ENCODE peak calls at places on chromosomes 2 and 18, in eight cellular contexts. One of them, this sample, is unnamed.

GRCh38 chr2:41711736-41712135 is 336.1 kb upstream of the PKDCC start:
- DNase-seq in endothelial cell of umbilical vein: no peak
- DNase-seq in GM12865: no peak
- DNase-seq in cardiac muscle cell: no peak
- DNase-seq in AG09309: no peak
- DNase-seq in astrocyte of the spinal cord: no peak
- DNase-seq in neural progenitor cell: no peak
- DNase-seq in psoas muscle: no peak
- DNase-seq in this sample: no peak

GRCh38 chr2:113760400-113760799 is 4.0 kb upstream of the SLC35F5 start:
- DNase-seq in endothelial cell of umbilical vein: peak
- DNase-seq in GM12865: no peak
- DNase-seq in cardiac muscle cell: peak
- DNase-seq in AG09309: no peak
- DNase-seq in astrocyte of the spinal cord: peak
- DNase-seq in neural progenitor cell: no peak
- DNase-seq in psoas muscle: no peak
- DNase-seq in this sample: no peak

GRCh38 chr2:10036095-10036879 is 7.1 kb upstream of the KLF11 start:
- DNase-seq in endothelial cell of umbilical vein: peak
- DNase-seq in GM12865: peak
- DNase-seq in cardiac muscle cell: peak
- DNase-seq in AG09309: peak
- DNase-seq in astrocyte of the spinal cord: peak
- DNase-seq in neural progenitor cell: peak
- DNase-seq in psoas muscle: peak
- DNase-seq in this sample: no peak

GRCh38 chr2:8685697-8686358 is 4.0 kb downstream of the ID2 start:
- DNase-seq in endothelial cell of umbilical vein: peak
- DNase-seq in GM12865: peak
- DNase-seq in cardiac muscle cell: peak
- DNase-seq in AG09309: no peak
- DNase-seq in astrocyte of the spinal cord: peak
- DNase-seq in neural progenitor cell: peak
- DNase-seq in psoas muscle: peak
- DNase-seq in this sample: peak

GRCh38 chr18:45108754-45109153 is 428.1 kb downstream of the SETBP1 start:
- DNase-seq in endothelial cell of umbilical vein: no peak
- DNase-seq in GM12865: no peak
- DNase-seq in cardiac muscle cell: no peak
- DNase-seq in AG09309: no peak
- DNase-seq in astrocyte of the spinal cord: no peak
- DNase-seq in neural progenitor cell: no peak
- DNase-seq in psoas muscle: no peak
- DNase-seq in this sample: no peak

GRCh38 chr2:234763051-234763909 is 188.5 kb upstream of the SH3BP4 start:
- DNase-seq in endothelial cell of umbilical vein: no peak
- DNase-seq in GM12865: no peak
- DNase-seq in cardiac muscle cell: peak
- DNase-seq in AG09309: peak
- DNase-seq in astrocyte of the spinal cord: peak
- DNase-seq in neural progenitor cell: no peak
- DNase-seq in psoas muscle: no peak
- DNase-seq in this sample: no peak

GRCh38 chr2:119724656-119725485 is 34.9 kb upstream of the PTPN4 start:
- DNase-seq in endothelial cell of umbilical vein: no peak
- DNase-seq in GM12865: no peak
- DNase-seq in cardiac muscle cell: no peak
- DNase-seq in AG09309: no peak
- DNase-seq in astrocyte of the spinal cord: no peak
- DNase-seq in neural progenitor cell: no peak
- DNase-seq in psoas muscle: no peak
- DNase-seq in this sample: no peak

GRCh38 chr2:70367722-70368323 is 66.0 kb upstream of the FAM136A start:
- DNase-seq in endothelial cell of umbilical vein: no peak
- DNase-seq in GM12865: no peak
- DNase-seq in cardiac muscle cell: peak
- DNase-seq in AG09309: no peak
- DNase-seq in astrocyte of the spinal cord: peak
- DNase-seq in neural progenitor cell: peak
- DNase-seq in psoas muscle: no peak
- DNase-seq in this sample: no peak

GRCh38 chr2:190786404-190787166 is 94.0 kb upstream of the GLS start:
- DNase-seq in endothelial cell of umbilical vein: no peak
- DNase-seq in GM12865: no peak
- DNase-seq in cardiac muscle cell: no peak
- DNase-seq in AG09309: no peak
- DNase-seq in astrocyte of the spinal cord: no peak
- DNase-seq in neural progenitor cell: no peak
- DNase-seq in psoas muscle: no peak
- DNase-seq in this sample: no peak

GRCh38 chr2:135183822-135184221 is 131.7 kb downstream of the RAB3GAP1 start:
- DNase-seq in endothelial cell of umbilical vein: no peak
- DNase-seq in GM12865: no peak
- DNase-seq in cardiac muscle cell: no peak
- DNase-seq in AG09309: no peak
- DNase-seq in astrocyte of the spinal cord: no peak
- DNase-seq in neural progenitor cell: no peak
- DNase-seq in psoas muscle: no peak
- DNase-seq in this sample: no peak

GRCh38 chr2:146806295-146807005 is 1038.4 kb upstream of the ACVR2A start:
- DNase-seq in endothelial cell of umbilical vein: no peak
- DNase-seq in GM12865: no peak
- DNase-seq in cardiac muscle cell: peak
- DNase-seq in AG09309: no peak
- DNase-seq in astrocyte of the spinal cord: peak
- DNase-seq in neural progenitor cell: no peak
- DNase-seq in psoas muscle: no peak
- DNase-seq in this sample: no peak

GRCh38 chr2:119544075-119545031 is at the start of gene CFAP221:
- DNase-seq in endothelial cell of umbilical vein: peak
- DNase-seq in GM12865: peak
- DNase-seq in cardiac muscle cell: peak
- DNase-seq in AG09309: no peak
- DNase-seq in astrocyte of the spinal cord: peak
- DNase-seq in neural progenitor cell: peak
- DNase-seq in psoas muscle: peak
- DNase-seq in this sample: peak

GRCh38 chr18:657998-658946 is 819 bp downstream of the TYMS start:
- DNase-seq in endothelial cell of umbilical vein: peak
- DNase-seq in GM12865: peak
- DNase-seq in cardiac muscle cell: peak
- DNase-seq in AG09309: peak
- DNase-seq in astrocyte of the spinal cord: peak
- DNase-seq in neural progenitor cell: peak
- DNase-seq in psoas muscle: peak
- DNase-seq in this sample: peak

GRCh38 chr18:11987527-11987926 is 6.2 kb downstream of the IMPA2 start:
- DNase-seq in endothelial cell of umbilical vein: no peak
- DNase-seq in GM12865: no peak
- DNase-seq in cardiac muscle cell: peak
- DNase-seq in AG09309: no peak
- DNase-seq in astrocyte of the spinal cord: no peak
- DNase-seq in neural progenitor cell: no peak
- DNase-seq in psoas muscle: no peak
- DNase-seq in this sample: no peak

GRCh38 chr2:237507478-237507877 is 20.4 kb downstream of the MLPH start:
- DNase-seq in endothelial cell of umbilical vein: no peak
- DNase-seq in GM12865: no peak
- DNase-seq in cardiac muscle cell: no peak
- DNase-seq in AG09309: no peak
- DNase-seq in astrocyte of the spinal cord: peak
- DNase-seq in neural progenitor cell: no peak
- DNase-seq in psoas muscle: no peak
- DNase-seq in this sample: no peak

GRCh38 chr2:158495175-158495574 is 38.4 kb downstream of the PKP4 start:
- DNase-seq in endothelial cell of umbilical vein: no peak
- DNase-seq in GM12865: no peak
- DNase-seq in cardiac muscle cell: peak
- DNase-seq in AG09309: peak
- DNase-seq in astrocyte of the spinal cord: peak
- DNase-seq in neural progenitor cell: no peak
- DNase-seq in psoas muscle: no peak
- DNase-seq in this sample: no peak

GRCh38 chr2:207110730-207111129 is 55.0 kb downstream of the KLF7 start:
- DNase-seq in endothelial cell of umbilical vein: no peak
- DNase-seq in GM12865: no peak
- DNase-seq in cardiac muscle cell: no peak
- DNase-seq in AG09309: no peak
- DNase-seq in astrocyte of the spinal cord: no peak
- DNase-seq in neural progenitor cell: no peak
- DNase-seq in psoas muscle: no peak
- DNase-seq in this sample: no peak

GRCh38 chr2:80303825-80304521 is 579 bp downstream of the LRRTM1 start:
- DNase-seq in endothelial cell of umbilical vein: no peak
- DNase-seq in GM12865: no peak
- DNase-seq in cardiac muscle cell: no peak
- DNase-seq in AG09309: no peak
- DNase-seq in astrocyte of the spinal cord: peak
- DNase-seq in neural progenitor cell: peak
- DNase-seq in psoas muscle: no peak
- DNase-seq in this sample: peak

GRCh38 chr2:202121532-202122166 is 48.6 kb downstream of the KIAA2012 start:
- DNase-seq in endothelial cell of umbilical vein: no peak
- DNase-seq in GM12865: no peak
- DNase-seq in cardiac muscle cell: no peak
- DNase-seq in AG09309: no peak
- DNase-seq in astrocyte of the spinal cord: no peak
- DNase-seq in neural progenitor cell: no peak
- DNase-seq in psoas muscle: no peak
- DNase-seq in this sample: no peak

GRCh38 chr2:28824207-28824606 is 13.6 kb downstream of the SPDYA start:
- DNase-seq in endothelial cell of umbilical vein: no peak
- DNase-seq in GM12865: no peak
- DNase-seq in cardiac muscle cell: no peak
- DNase-seq in AG09309: no peak
- DNase-seq in astrocyte of the spinal cord: no peak
- DNase-seq in neural progenitor cell: no peak
- DNase-seq in psoas muscle: no peak
- DNase-seq in this sample: no peak

GRCh38 chr2:28821295-28821958 is 10.8 kb downstream of the SPDYA start:
- DNase-seq in endothelial cell of umbilical vein: peak
- DNase-seq in GM12865: peak
- DNase-seq in cardiac muscle cell: peak
- DNase-seq in AG09309: peak
- DNase-seq in astrocyte of the spinal cord: peak
- DNase-seq in neural progenitor cell: peak
- DNase-seq in psoas muscle: no peak
- DNase-seq in this sample: peak

GRCh38 chr2:28824870-28825269 is 14.2 kb downstream of the SPDYA start:
- DNase-seq in endothelial cell of umbilical vein: no peak
- DNase-seq in GM12865: no peak
- DNase-seq in cardiac muscle cell: no peak
- DNase-seq in AG09309: no peak
- DNase-seq in astrocyte of the spinal cord: no peak
- DNase-seq in neural progenitor cell: no peak
- DNase-seq in psoas muscle: no peak
- DNase-seq in this sample: no peak

GRCh38 chr2:28818053-28818452 is 7.4 kb downstream of the SPDYA start:
- DNase-seq in endothelial cell of umbilical vein: no peak
- DNase-seq in GM12865: no peak
- DNase-seq in cardiac muscle cell: no peak
- DNase-seq in AG09309: no peak
- DNase-seq in astrocyte of the spinal cord: no peak
- DNase-seq in neural progenitor cell: no peak
- DNase-seq in psoas muscle: no peak
- DNase-seq in this sample: no peak

DNA sequence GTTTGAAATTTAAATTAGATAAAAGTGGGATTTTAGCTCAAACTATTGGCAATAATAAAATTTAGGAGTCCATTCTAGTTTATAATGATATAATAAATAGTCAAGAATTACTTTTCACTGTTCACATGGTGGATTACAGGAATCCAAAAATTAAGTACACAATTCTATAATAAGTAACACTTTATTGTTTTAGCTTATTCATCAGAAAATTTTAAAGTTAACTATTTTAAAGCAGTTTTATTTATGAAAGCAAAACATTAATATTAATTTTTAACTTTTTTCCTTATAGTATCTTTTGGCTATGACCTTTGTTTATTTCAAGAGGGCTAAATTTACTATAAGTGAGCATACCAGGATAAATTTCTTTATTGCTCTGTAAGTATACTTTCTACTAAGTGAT is 11.4 kb downstream of the SPDYA start:
- DNase-seq in endothelial cell of umbilical vein: no peak
- DNase-seq in GM12865: no peak
- DNase-seq in cardiac muscle cell: no peak
- DNase-seq in AG09309: no peak
- DNase-seq in astrocyte of the spinal cord: no peak
- DNase-seq in neural progenitor cell: no peak
- DNase-seq in psoas muscle: no peak
- DNase-seq in this sample: no peak
- TF ChIP-seq CTCF in endothelial cell of umbilical vein: no peak
- TF ChIP-seq CTCF in GM12865: no peak
- TF ChIP-seq CTCF in cardiac muscle cell: no peak
- TF ChIP-seq CTCF in AG09309: no peak
- TF ChIP-seq CTCF in astrocyte of the spinal cord: no peak
- TF ChIP-seq CTCF in neural progenitor cell: no peak
- TF ChIP-seq CTCF in psoas muscle: no peak
- TF ChIP-seq CTCF in this sample: no peak

GRCh38 chr2:136871424-136871823 is 106.1 kb downstream of the THSD7B start:
- DNase-seq in endothelial cell of umbilical vein: no peak
- DNase-seq in GM12865: no peak
- DNase-seq in cardiac muscle cell: no peak
- DNase-seq in AG09309: no peak
- DNase-seq in astrocyte of the spinal cord: no peak
- DNase-seq in neural progenitor cell: no peak
- DNase-seq in psoas muscle: no peak
- DNase-seq in this sample: no peak

GRCh38 chr2:136874258-136874657 is 108.9 kb downstream of the THSD7B start:
- DNase-seq in endothelial cell of umbilical vein: peak
- DNase-seq in GM12865: peak
- DNase-seq in cardiac muscle cell: no peak
- DNase-seq in AG09309: no peak
- DNase-seq in astrocyte of the spinal cord: no peak
- DNase-seq in neural progenitor cell: peak
- DNase-seq in psoas muscle: no peak
- DNase-seq in this sample: no peak
- TF ChIP-seq CTCF in endothelial cell of umbilical vein: no peak
- TF ChIP-seq CTCF in GM12865: peak
- TF ChIP-seq CTCF in cardiac muscle cell: no peak
- TF ChIP-seq CTCF in AG09309: no peak
- TF ChIP-seq CTCF in astrocyte of the spinal cord: peak
- TF ChIP-seq CTCF in neural progenitor cell: peak
- TF ChIP-seq CTCF in psoas muscle: no peak
- TF ChIP-seq CTCF in this sample: no peak

GRCh38 chr18:59246796-59247195 is 26.5 kb downstream of the RAX start:
- DNase-seq in endothelial cell of umbilical vein: no peak
- DNase-seq in GM12865: no peak
- DNase-seq in cardiac muscle cell: no peak
- DNase-seq in AG09309: no peak
- DNase-seq in astrocyte of the spinal cord: no peak
- DNase-seq in neural progenitor cell: no peak
- DNase-seq in psoas muscle: no peak
- DNase-seq in this sample: no peak

GRCh38 chr18:59249186-59249774 is 24.0 kb downstream of the RAX start:
- DNase-seq in endothelial cell of umbilical vein: peak
- DNase-seq in GM12865: peak
- DNase-seq in cardiac muscle cell: peak
- DNase-seq in AG09309: peak
- DNase-seq in astrocyte of the spinal cord: peak
- DNase-seq in neural progenitor cell: peak
- DNase-seq in psoas muscle: no peak
- DNase-seq in this sample: peak
- TF ChIP-seq CTCF in endothelial cell of umbilical vein: peak
- TF ChIP-seq CTCF in GM12865: peak
- TF ChIP-seq CTCF in cardiac muscle cell: peak
- TF ChIP-seq CTCF in AG09309: peak
- TF ChIP-seq CTCF in astrocyte of the spinal cord: peak
- TF ChIP-seq CTCF in neural progenitor cell: peak
- TF ChIP-seq CTCF in psoas muscle: peak
- TF ChIP-seq CTCF in this sample: peak

GRCh38 chr18:6876646-6877045 is 147.1 kb downstream of the ARHGAP28 start:
- DNase-seq in endothelial cell of umbilical vein: no peak
- DNase-seq in GM12865: no peak
- DNase-seq in cardiac muscle cell: peak
- DNase-seq in AG09309: peak
- DNase-seq in astrocyte of the spinal cord: peak
- DNase-seq in neural progenitor cell: no peak
- DNase-seq in psoas muscle: no peak
- DNase-seq in this sample: no peak
- TF ChIP-seq CTCF in endothelial cell of umbilical vein: no peak
- TF ChIP-seq CTCF in GM12865: no peak
- TF ChIP-seq CTCF in cardiac muscle cell: no peak
- TF ChIP-seq CTCF in AG09309: no peak
- TF ChIP-seq CTCF in astrocyte of the spinal cord: no peak
- TF ChIP-seq CTCF in neural progenitor cell: no peak
- TF ChIP-seq CTCF in psoas muscle: no peak
- TF ChIP-seq CTCF in this sample: no peak